ENCODE peak calls at places on chromosomes 2 and 18, in nine cellular contexts. O is AG20443; C is activated CD4-positive, alpha-beta T cell treated with anti-CD3 and anti-CD28 coated beads, Interleukin-2, amount 10 ng/mL, durations not matched to agents 7 days and 5 days; Z is sigmoid colon; X is activated naive CD4-positive, alpha-beta T cell; V is omental fat pad; H is activated naive CD8-positive, alpha-beta T cell treated with anti-CD3 and anti-CD28 coated beads for 36 hours; I is activated T-cell treated with anti-CD3 and anti-CD28 coated beads for 24 hours; K is H54. B is an unnamed sample.

GRCh38 chr2:170747921-170748320 is 22.3 kb upstream of the ERICH2 start:
- DNase-seq in O (no peak), C (no peak), Z (no peak), X (no peak), V (no peak), H (no peak), I (no peak), K (peak), B (no peak)

GRCh38 chr2:176656776-176657140 is 387.5 kb downstream of the MTX2 start:
- DNase-seq in O (no peak), C (no peak), Z (no peak), X (no peak), V (no peak), H (no peak), I (no peak), K (no peak), B (no peak)

GRCh38 chr2:105426626-105427292 is 27.9 kb upstream of the FHL2 start:
- DNase-seq in O (no peak), C (no peak), Z (no peak), X (no peak), V (no peak), H (peak), I (no peak), K (no peak), B (no peak)

GRCh38 chr2:7508220-7508943 is 591.2 kb downstream of the RNF144A start:
- DNase-seq in O (no peak), C (no peak), Z (no peak), X (no peak), V (no peak), H (no peak), I (no peak), K (no peak), B (no peak)

GRCh38 chr2:37318401-37318800 is 6.2 kb downstream of the PRKD3 start:
- DNase-seq in O (no peak), C (no peak), Z (no peak), X (no peak), V (no peak), H (no peak), I (no peak), K (no peak), B (no peak)

GRCh38 chr2:239283288-239283945 is 117.4 kb downstream of the HDAC4 start:
- DNase-seq in O (no peak), C (no peak), Z (no peak), X (no peak), V (no peak), H (no peak), I (no peak), K (no peak), B (peak)

GRCh38 chr18:49899647-49900330 is 86.5 kb upstream of the ACAA2 start:
- DNase-seq in O (no peak), C (no peak), Z (no peak), X (no peak), V (no peak), H (no peak), I (no peak), K (no peak), B (no peak)

GRCh38 chr2:216792222-216793001 is 67.5 kb downstream of the TNP1 start:
- DNase-seq in O (peak), C (no peak), Z (peak), X (no peak), V (no peak), H (no peak), I (no peak), K (no peak), B (peak)

GRCh38 chr2:126776701-126777619 is 121.0 kb downstream of the GYPC start:
- DNase-seq in O (peak), C (peak), Z (peak), X (peak), V (peak), H (peak), I (peak), K (peak), B (peak)

GRCh38 chr2:97741686-97742085 is 28.3 kb downstream of the ZAP70 start:
- DNase-seq in O (no peak), C (no peak), Z (no peak), X (no peak), V (no peak), H (no peak), I (no peak), K (no peak), B (peak)

GRCh38 chr2:12493031-12493513 is 223.7 kb upstream of the TRIB2 start:
- DNase-seq in O (peak), C (no peak), Z (no peak), X (no peak), V (no peak), H (peak), I (peak), K (peak), B (no peak)

GRCh38 chr18:69872661-69873060 is 75.0 kb downstream of the CD226 start:
- DNase-seq in O (no peak), C (no peak), Z (no peak), X (no peak), V (no peak), H (no peak), I (no peak), K (no peak), B (no peak)

GRCh38 chr2:220708366-220708765 is 863.7 kb downstream of the EPHA4 start:
- DNase-seq in O (peak), C (no peak), Z (no peak), X (no peak), V (no peak), H (no peak), I (no peak), K (no peak), B (no peak)

GRCh38 chr2:98467082-98467536 is 22.5 kb downstream of the INPP4A start:
- DNase-seq in O (no peak), C (no peak), Z (peak), X (no peak), V (no peak), H (no peak), I (no peak), K (no peak), B (no peak)

GRCh38 chr2:69779258-69779989 is 37.5 kb downstream of the ANXA4 start:
- DNase-seq in O (no peak), C (no peak), Z (no peak), X (no peak), V (no peak), H (no peak), I (no peak), K (peak), B (no peak)

GRCh38 chr2:151361674-151362380 is 4.4 kb downstream of the TNFAIP6 start:
- DNase-seq in O (peak), C (no peak), Z (no peak), X (no peak), V (no peak), H (no peak), I (no peak), K (no peak), B (no peak)

GRCh38 chr2:109516445-109517117 is 97.2 kb downstream of the SEPTIN10 start:
- DNase-seq in O (peak), C (peak), Z (no peak), X (no peak), V (no peak), H (peak), I (no peak), K (peak), B (no peak)